ENCODE peak calls at places on chromosomes 5 and 9, in four cellular contexts. T is Panc1, G is A549, D is left lung. P is an unnamed sample.

GRCh38 chr5:77181596-77182304 is 28.7 kb upstream of the PDE8B start:
- DNase-seq in T (no peak), G (no peak), D (no peak), P (no peak)

GRCh38 chr9:124792976-124793594 is 16.2 kb downstream of the OLFML2A start:
- DNase-seq in T (no peak), G (no peak), D (no peak), P (peak)

GRCh38 chr5:134561871-134562296 is 36.4 kb downstream of the JADE2 start:
- DNase-seq in T (no peak), G (peak), D (no peak), P (peak)

GRCh38 chr9:88182501-88182900 is 44.2 kb upstream of the SPATA31C2 start:
- DNase-seq in T (no peak), G (no peak), D (no peak), P (no peak)

GRCh38 chr5:8884029-8884428 is 661.8 kb downstream of the SEMA5A start:
- DNase-seq in T (no peak), G (no peak), D (no peak), P (no peak)

GRCh38 chr9:79247021-79247420 is 324.7 kb upstream of the TLE4 start:
- DNase-seq in T (no peak), G (no peak), D (no peak), P (no peak)

GRCh38 chr5:178778919-178779318 is 48.5 kb upstream of the ZNF354A start:
- DNase-seq in T (no peak), G (no peak), D (no peak), P (no peak)

GRCh38 chr9:137493163-137494103 is 34.3 kb upstream of the NSMF start:
- DNase-seq in T (no peak), G (no peak), D (peak), P (no peak)

GRCh38 chr5:140647042-140647341 is 438 bp downstream of the NDUFA2 start:
- DNase-seq in T (no peak), G (no peak), D (no peak), P (no peak)

GRCh38 chr5:153365547-153365946 is 124.9 kb upstream of the GRIA1 start:
- DNase-seq in T (no peak), G (no peak), D (no peak), P (no peak)

GRCh38 chr5:103256178-103256577 is 2.4 kb upstream of the MACIR start:
- DNase-seq in T (no peak), G (no peak), D (no peak), P (no peak)

GRCh38 chr5:149325894-149326293 is 19.4 kb upstream of the GRPEL2 start:
- DNase-seq in T (no peak), G (no peak), D (no peak), P (no peak)

GRCh38 chr9:116697887-116698286 is 10.8 kb downstream of the TRIM32 start:
- DNase-seq in T (no peak), G (no peak), D (peak), P (no peak)

GRCh38 chr5:56490971-56491468 is 257.9 kb upstream of the ANKRD55 start:
- DNase-seq in T (no peak), G (no peak), D (no peak), P (peak)

GRCh38 chr9:129250786-129251185 is 72.7 kb upstream of the IER5L start:
- DNase-seq in T (no peak), G (no peak), D (no peak), P (peak)

GRCh38 chr9:91933556-91934352 is 16.3 kb downstream of the ROR2 start:
- DNase-seq in T (no peak), G (no peak), D (no peak), P (peak)

GRCh38 chr5:67299317-67299716 is 102.7 kb upstream of the CD180 start:
- DNase-seq in T (no peak), G (no peak), D (no peak), P (peak)

GRCh38 chr5:176463113-176463764 is 15.1 kb downstream of the FAF2 start:
- DNase-seq in T (no peak), G (no peak), D (no peak), P (no peak)

DNA sequence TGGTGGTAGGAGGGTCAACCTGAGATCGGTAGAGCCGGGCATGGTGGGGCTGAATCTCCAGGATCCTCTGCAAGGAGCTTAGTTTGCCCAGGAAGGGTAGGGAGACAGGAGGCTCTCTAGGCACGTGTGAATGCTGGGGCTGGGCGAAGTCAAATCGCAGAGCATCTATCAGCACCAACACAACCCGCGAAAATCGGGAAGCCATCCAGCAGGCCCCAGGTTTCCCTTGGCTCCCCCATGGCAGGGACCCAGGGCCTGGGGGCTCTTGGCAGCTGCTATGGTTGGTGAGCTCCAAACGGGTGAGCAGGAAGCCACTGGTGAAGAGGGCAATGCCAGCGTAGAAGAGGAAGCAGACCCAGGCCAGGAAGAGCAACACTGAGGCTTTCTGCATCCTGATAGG is 1.2 kb downstream of the PIGO start:
- DNase-seq in T (no peak), G (no peak), D (no peak), P (no peak)
- H3K4me3 ChIP-seq in T (peak), G (peak), D (no peak), P (no peak)

DNA sequence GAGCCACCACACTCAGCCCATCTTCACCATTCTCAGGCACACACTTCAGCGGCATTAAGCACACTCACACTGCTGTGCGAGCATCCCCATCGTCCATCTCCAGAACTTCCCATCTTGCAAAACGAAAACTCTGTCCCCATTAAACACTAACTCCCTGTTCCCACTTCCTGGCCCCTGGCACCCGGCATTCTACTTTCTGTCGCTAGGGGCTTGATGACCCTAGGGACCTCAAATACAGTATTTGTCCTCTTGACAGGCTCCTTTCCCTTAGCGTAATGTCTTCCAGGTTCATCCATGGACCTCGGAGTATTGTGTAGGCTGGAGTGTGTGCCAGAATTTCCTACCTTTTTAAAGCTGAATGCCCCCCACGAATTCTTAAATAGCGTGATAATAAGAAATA is 14.7 kb upstream of the UBAC1 start:
- DNase-seq in T (no peak), G (peak), D (no peak), P (no peak)
- TF ChIP-seq CTCF in T (no peak), G (no peak), D (no peak), P (no peak)

GRCh38 chr9:34620061-34620994 is at the start of gene DCTN3:
- DNase-seq in T (no peak), G (peak), D (peak), P (peak)
- H3K4me3 ChIP-seq in T (peak), G (peak), D (peak), P (peak)

DNA sequence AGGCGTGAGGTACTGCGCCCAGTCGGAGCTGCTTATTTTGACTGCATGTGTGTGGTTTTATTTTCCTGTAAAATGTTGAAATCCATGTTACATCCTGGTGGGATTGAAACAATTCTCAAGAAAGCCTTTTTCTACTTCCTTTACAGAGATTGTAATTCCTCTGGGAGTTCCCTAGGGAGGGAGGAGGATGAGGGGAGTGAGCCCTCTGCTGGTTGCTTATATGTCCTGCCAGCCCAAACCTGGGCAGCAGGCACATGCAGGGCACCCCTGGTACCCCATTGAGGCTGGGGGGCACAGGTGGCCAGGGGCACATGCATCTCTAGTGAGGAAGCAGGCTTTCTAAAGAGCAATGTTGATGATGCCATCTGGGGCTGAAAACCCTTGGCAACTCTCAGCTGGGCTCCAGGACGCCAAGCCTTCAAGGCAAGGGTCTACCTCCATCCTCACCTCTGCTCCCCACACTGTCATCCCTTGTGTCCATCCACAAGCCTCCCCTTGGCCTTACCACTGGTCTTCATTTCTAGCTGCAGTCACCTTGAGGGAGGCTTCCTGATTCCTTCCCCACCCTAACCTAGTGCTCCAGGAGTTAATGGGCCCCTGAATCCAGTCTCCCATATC is 84.7 kb upstream of the TNFSF8 start:
- DNase-seq in T (no peak), G (peak), D (no peak), P (peak)
- TF ChIP-seq CTCF in T (peak), G (peak), D (peak), P (peak)